ENCODE peak calls at places on chromosomes 6 and 20, in ten cellular contexts. C, S, H, I, L, Z, O, G, T and J are unnamed samples. For H3K9me3, the result is how much of the 10 kb centered on the place peaks cover.

GRCh38 chr6:22928775-22929174 is 359.4 kb downstream of the HDGFL1 start:
- DNase-seq in C (no peak), S (no peak), H (no peak), I (no peak), L (no peak), Z (no peak), O (no peak), G (no peak), T (no peak), J (no peak)

GRCh38 chr20:32743237-32744112 is at the start of gene COMMD7:
- DNase-seq in C (peak), S (peak), H (peak), I (no peak), L (peak), Z (peak), O (peak), G (peak), T (peak), J (peak)

GRCh38 chr6:56529594-56530191 is 113.0 kb downstream of the DST start:
- DNase-seq in C (no peak), S (peak), H (no peak), I (no peak), L (no peak), Z (no peak), O (no peak), G (no peak), T (no peak), J (no peak)

GRCh38 chr6:170128346-170128745 is 162.5 kb downstream of the DLL1 start:
- DNase-seq in C (peak), S (no peak), H (peak), I (no peak), L (peak), Z (no peak), O (peak), G (no peak), T (no peak), J (no peak)

GRCh38 chr20:14550655-14551054 is 213.2 kb upstream of the FLRT3 start:
- DNase-seq in C (no peak), S (no peak), H (no peak), I (no peak), L (no peak), Z (no peak), O (no peak), G (no peak), T (no peak), J (no peak)

GRCh38 chr6:46144270-46144669 is 14.5 kb downstream of the ENPP4 start:
- DNase-seq in C (no peak), S (no peak), H (no peak), I (no peak), L (no peak), Z (no peak), O (no peak), G (no peak), T (no peak), J (no peak)

GRCh38 chr6:44006872-44007303 is 120.4 kb downstream of the MRPL14 start:
- DNase-seq in C (no peak), S (no peak), H (no peak), I (no peak), L (peak), Z (no peak), O (peak), G (no peak), T (no peak), J (no peak)

GRCh38 chr20:1327241-1327653 is 1.7 kb downstream of the SDCBP2 start:
- DNase-seq in C (no peak), S (peak), H (no peak), I (no peak), L (peak), Z (peak), O (peak), G (peak), T (peak), J (peak)

GRCh38 chr6:104642871-104643270 is 216.8 kb downstream of the HACE1 start:
- DNase-seq in C (no peak), S (no peak), H (no peak), I (no peak), L (no peak), Z (no peak), O (no peak), G (no peak), T (no peak), J (no peak)

GRCh38 chr6:71209626-71210025 is 79.0 kb upstream of the OGFRL1 start:
- DNase-seq in C (no peak), S (no peak), H (no peak), I (no peak), L (no peak), Z (no peak), O (no peak), G (no peak), T (no peak), J (no peak)

GRCh38 chr6:169827372-169827771 is 76.0 kb downstream of the ERMARD start:
- DNase-seq in C (no peak), S (no peak), H (no peak), I (no peak), L (no peak), Z (no peak), O (no peak), G (peak), T (peak), J (no peak)

GRCh38 chr6:106167105-106167814 is 81.1 kb downstream of the PRDM1 start:
- DNase-seq in C (no peak), S (no peak), H (no peak), I (no peak), L (no peak), Z (no peak), O (no peak), G (no peak), T (no peak), J (no peak)

DNA sequence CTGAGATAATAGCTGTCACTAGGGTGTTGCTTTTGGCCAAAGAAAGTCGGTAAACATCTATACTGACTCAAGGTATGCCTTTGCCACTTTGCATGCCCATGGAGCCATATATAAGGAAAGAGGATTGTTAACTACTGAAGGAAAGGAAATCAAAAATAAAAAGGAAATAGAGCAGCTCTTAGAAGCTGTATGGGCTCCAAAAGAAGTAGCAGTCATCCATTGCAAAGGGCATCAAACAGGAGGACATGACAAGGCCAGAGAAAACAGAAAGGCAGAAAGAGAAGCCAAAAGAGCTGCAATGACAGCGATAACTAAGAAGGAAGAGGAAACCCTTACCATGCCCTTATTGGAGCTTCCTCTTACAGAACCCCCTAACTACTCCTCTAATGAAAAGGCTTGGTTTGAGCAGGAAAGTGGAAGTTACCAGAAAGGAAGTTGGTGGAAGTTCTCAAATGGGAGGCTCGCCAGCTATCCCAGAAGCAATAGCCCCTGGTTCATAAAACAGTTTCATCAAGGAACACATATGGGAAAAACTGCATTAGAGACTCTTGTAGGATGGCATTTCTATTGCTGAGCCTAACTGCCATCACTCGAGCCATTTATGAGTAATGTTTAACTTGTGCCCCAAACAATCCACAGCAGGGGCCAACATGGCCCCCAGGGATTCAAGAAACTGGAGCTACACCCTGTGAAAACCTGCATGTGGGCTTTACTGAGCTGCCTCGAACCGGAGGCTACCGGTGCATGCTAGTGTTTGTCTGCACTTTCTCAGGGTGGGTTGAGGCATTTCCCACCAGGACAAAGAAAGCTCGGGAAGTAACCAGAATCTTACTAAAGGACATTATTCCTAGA is 7.0 kb downstream of the IL22RA2 start:
- DNase-seq in C (no peak), S (no peak), H (no peak), I (no peak), L (no peak), Z (no peak), O (no peak), G (no peak), T (no peak), J (no peak)
- H3K9me3 ChIP-seq in C (under half), S (under half), H (under half), I (under half), L (under half), Z (under half), O (under half), G (under half), T (under half), J (under half)

GRCh38 chr6:141077355-141078333 is 1055.1 kb upstream of the GJE1 start:
- DNase-seq in C (no peak), S (no peak), H (no peak), I (peak), L (no peak), Z (no peak), O (no peak), G (no peak), T (peak), J (no peak)
- TF ChIP-seq CTCF in C (no peak), S (peak), H (no peak), I (no peak), L (no peak), Z (no peak), O (no peak), G (no peak), T (peak), J (peak)

DNA sequence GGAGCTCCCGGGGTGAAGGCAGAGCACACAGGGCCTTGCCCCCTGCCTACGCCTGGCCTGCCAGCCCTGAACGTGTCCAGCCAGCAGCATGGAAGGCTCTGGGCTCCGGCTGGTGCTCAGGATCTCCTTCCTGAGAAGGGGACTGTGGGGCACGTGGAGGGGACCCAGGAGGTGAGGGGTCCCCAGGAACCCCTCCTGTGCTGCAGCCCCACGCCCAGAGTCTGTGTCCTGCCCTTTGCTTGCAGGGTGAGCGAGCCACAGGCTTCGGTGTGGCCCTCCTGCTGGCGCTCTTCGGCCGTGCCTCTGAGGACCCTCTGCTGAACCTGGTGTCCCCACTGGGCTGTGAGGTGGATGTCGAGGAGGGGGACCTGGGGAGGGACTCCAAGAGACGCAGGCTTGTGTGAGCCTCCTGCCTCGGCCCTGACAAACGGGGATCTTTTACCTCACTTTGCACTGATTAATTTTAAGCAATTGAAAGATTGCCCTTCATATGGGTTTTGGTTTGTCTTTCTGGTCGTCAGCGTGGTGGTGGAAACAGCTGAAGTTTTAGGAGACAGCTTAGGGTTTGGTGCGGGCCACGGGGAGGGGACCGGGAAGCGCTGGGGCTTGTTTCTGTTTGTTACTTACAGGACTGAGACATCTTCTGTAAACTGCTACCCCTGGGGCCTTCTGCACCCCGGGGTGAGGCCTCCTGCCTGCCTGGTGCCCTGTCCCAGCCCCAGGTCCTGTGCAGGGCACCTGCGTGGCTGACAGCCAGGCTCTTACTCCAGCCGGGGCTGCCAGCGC is 22.5 kb downstream of the NPEPL1 start:
- DNase-seq in C (no peak), S (no peak), H (peak), I (no peak), L (peak), Z (no peak), O (no peak), G (peak), T (no peak), J (peak)
- H3K9me3 ChIP-seq in C (under half), S (under half), H (under half), I (under half), L (under half), Z (under half), O (under half), G (under half), T (under half), J (under half)

DNA sequence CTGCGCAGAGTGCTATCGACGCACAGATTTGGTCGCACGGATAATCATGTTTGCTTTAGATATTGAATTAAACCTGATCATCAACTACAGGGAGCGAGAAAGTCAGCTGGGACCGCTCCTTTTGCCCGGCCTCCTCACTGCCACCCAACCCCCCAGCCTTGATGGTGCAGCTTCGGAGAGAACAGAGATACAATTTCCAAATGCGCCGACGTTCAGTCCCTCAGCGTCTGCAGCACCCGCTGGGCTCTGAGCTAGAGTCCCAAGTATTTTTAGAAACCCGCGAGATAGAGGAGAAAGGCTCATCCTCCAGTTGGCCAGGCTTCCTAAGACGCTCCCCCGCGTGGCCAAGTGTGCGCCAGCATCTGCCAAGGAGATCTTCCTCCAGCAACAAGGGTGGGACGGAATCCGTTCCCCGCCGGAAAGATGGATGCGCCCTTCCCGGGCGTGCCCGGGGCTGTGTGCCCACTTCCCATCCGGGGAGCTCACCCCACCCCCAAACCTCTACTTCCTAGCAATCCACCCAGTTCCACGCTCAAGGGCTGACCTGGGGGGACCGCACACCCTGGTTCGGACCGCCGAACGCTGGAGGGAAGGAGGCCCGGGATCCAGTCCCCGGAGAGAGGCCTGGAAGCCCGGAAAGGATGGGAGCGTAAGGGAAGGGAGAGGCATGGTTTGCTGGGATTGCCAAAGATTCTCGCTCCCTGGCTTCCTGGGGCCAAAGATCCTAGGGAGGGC is 4.1 kb downstream of the NKX2-2 start:
- DNase-seq in C (no peak), S (peak), H (no peak), I (no peak), L (no peak), Z (peak), O (no peak), G (peak), T (peak), J (no peak)
- TF ChIP-seq CTCF in C (no peak), S (peak), H (no peak), I (no peak), L (no peak), Z (no peak), O (no peak), G (no peak), T (no peak), J (peak)

GRCh38 chr20:55947701-55948100 is 57.6 kb downstream of the CBLN4 start:
- DNase-seq in C (no peak), S (no peak), H (no peak), I (no peak), L (no peak), Z (no peak), O (no peak), G (no peak), T (no peak), J (no peak)

GRCh38 chr20:55953201-55953600 is 52.1 kb downstream of the CBLN4 start:
- DNase-seq in C (no peak), S (no peak), H (no peak), I (no peak), L (no peak), Z (no peak), O (no peak), G (no peak), T (no peak), J (no peak)
- H3K9me3 ChIP-seq in C (under half), S (under half), H (under half), I (under half), L (under half), Z (under half), O (under half), G (under half), T (half or more), J (under half)

GRCh38 chr6:148415511-148416286 is 73.1 kb downstream of the SASH1 start:
- DNase-seq in C (no peak), S (no peak), H (no peak), I (no peak), L (no peak), Z (no peak), O (no peak), G (no peak), T (no peak), J (no peak)
- TF ChIP-seq CTCF in C (no peak), S (no peak), H (no peak), I (no peak), L (no peak), Z (no peak), O (no peak), G (no peak), T (no peak), J (no peak)

DNA sequence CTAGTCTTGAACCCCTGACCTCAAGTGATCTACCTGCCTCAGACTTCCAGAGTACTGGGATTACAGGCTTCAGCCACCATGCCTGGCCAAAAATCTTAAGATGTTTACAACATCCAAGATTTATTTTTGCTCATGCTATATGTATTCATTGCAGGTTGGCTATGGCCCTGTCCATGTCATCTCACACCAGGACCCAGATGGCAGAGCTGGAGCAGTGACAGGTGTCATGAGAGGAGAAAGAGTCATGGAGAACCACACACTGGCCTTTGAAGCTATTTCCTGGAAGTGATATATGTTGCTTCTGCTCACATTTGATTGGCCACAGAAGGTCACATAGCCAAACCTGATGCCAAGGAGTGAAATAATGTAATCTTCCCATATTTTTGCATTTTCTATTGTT is 13.8 kb upstream of the DDR1 start:
- DNase-seq in C (no peak), S (no peak), H (no peak), I (no peak), L (no peak), Z (no peak), O (no peak), G (no peak), T (no peak), J (no peak)
- H3K9me3 ChIP-seq in C (under half), S (under half), H (under half), I (under half), L (under half), Z (under half), O (under half), G (under half), T (under half), J (under half)

DNA sequence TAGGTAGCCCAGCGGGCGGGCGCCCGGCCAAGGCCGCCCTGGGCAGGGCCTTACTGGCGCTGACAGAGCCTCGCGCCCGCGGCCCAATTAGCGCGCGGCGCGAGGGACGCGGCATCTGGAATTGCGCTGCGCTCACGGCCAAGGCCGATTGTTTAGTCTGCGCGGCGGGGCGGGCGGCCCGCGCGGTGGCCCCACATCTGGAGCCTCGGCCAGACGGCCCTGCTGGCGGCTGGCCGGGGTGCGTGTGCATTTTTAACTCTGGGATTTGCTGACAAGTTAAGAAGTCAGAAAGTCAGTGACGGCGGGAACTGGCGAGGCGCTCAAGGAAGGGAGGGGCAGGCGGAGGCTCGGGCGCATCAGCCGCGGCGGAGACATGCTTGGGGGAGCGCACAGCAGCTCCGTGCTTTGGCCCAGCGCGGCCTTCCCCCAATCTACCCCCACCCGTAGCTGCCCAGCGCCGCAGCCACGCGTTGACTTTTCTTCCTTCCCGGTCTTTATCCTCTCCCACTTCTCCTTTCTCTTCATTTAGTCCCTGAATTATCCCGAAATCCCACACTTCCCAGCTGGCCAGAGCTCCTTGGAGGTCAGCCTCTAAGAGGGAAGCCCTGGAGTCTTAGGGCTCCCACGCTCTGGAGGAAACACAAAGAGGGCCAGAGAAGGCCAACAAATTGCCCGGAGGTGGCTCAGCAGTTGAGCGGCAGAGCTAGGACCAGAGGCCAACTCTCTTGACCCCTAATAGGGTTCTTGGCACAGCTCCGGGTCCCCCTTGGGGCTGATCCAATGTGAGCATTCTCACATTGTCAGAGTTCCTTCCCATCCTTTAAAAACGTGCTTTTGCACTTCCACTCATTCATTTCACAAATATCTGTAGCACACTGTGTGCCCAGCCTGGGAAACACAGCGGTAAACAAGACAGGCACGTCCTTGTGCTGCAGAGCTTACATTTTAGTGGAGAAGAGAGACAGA is 40.8 kb upstream of the FOXP4 start:
- DNase-seq in C (peak), S (peak), H (peak), I (no peak), L (peak), Z (peak), O (peak), G (peak), T (no peak), J (no peak)
- TF ChIP-seq CTCF in C (no peak), S (peak), H (no peak), I (no peak), L (no peak), Z (no peak), O (no peak), G (no peak), T (no peak), J (no peak)

GRCh38 chr20:93641-94040 is 6.2 kb downstream of the DEFB125 start:
- DNase-seq in C (no peak), S (no peak), H (no peak), I (no peak), L (no peak), Z (no peak), O (no peak), G (no peak), T (no peak), J (no peak)
- H3K9me3 ChIP-seq in C (under half), S (under half), H (under half), I (under half), L (under half), Z (under half), O (under half), G (under half), T (under half), J (under half)